ENCODE peak calls at places on chromosomes 5 and 9, in six cellular contexts. One of them, this sample, is unnamed.
A peak's percentile ranks its signal among the peaks of the same experiment; 100 is the strongest.

GRCh38 chr9:93037476-93037971 is 21.0 kb upstream of the SUSD3 start:
- DNase-seq in tibial nerve: no peak
- DNase-seq in GM23338: no peak
- DNase-seq in activated CD8-positive, alpha-beta memory T cell treated with anti-CD3 and anti-CD28 coated beads for 4 hours: no peak
- DNase-seq in heart right ventricle: no peak
- DNase-seq in spleen: peak; percentile 81
- DNase-seq in this sample: peak; percentile 76

GRCh38 chr5:80181618-80182211 is 74.1 kb downstream of the SERINC5 start:
- DNase-seq in tibial nerve: no peak
- DNase-seq in spleen: no peak
- DNase-seq in activated CD8-positive, alpha-beta memory T cell treated with anti-CD3 and anti-CD28 coated beads for 4 hours: no peak
- DNase-seq in GM23338: no peak
- DNase-seq in heart right ventricle: no peak
- DNase-seq in this sample: no peak

GRCh38 chr5:6328173-6328572 is 50.2 kb downstream of the MED10 start:
- DNase-seq in heart right ventricle: peak; percentile 16
- DNase-seq in GM23338: peak; percentile 91
- DNase-seq in spleen: no peak
- DNase-seq in tibial nerve: no peak
- DNase-seq in activated CD8-positive, alpha-beta memory T cell treated with anti-CD3 and anti-CD28 coated beads for 4 hours: no peak
- DNase-seq in this sample: peak; percentile 80

GRCh38 chr5:112958774-112959088 is 17.9 kb upstream of the DCP2 start:
- DNase-seq in GM23338: no peak
- DNase-seq in tibial nerve: no peak
- DNase-seq in heart right ventricle: no peak
- DNase-seq in spleen: no peak
- DNase-seq in activated CD8-positive, alpha-beta memory T cell treated with anti-CD3 and anti-CD28 coated beads for 4 hours: no peak
- DNase-seq in this sample: no peak

GRCh38 chr5:76542887-76543690 is 80.1 kb downstream of the F2RL2 start:
- DNase-seq in tibial nerve: no peak
- DNase-seq in activated CD8-positive, alpha-beta memory T cell treated with anti-CD3 and anti-CD28 coated beads for 4 hours: peak; percentile 38
- DNase-seq in heart right ventricle: no peak
- DNase-seq in spleen: peak; percentile 85
- DNase-seq in GM23338: peak; percentile 39
- DNase-seq in this sample: no peak

GRCh38 chr5:133952729-133953567 is 15.5 kb downstream of the C5orf15 start:
- DNase-seq in GM23338: no peak
- DNase-seq in tibial nerve: peak; percentile 41
- DNase-seq in heart right ventricle: no peak
- DNase-seq in spleen: no peak
- DNase-seq in activated CD8-positive, alpha-beta memory T cell treated with anti-CD3 and anti-CD28 coated beads for 4 hours: no peak
- DNase-seq in this sample: no peak

GRCh38 chr9:108859459-108860114 is 2.5 kb upstream of the ACTL7A start:
- DNase-seq in GM23338: no peak
- DNase-seq in heart right ventricle: no peak
- DNase-seq in tibial nerve: no peak
- DNase-seq in spleen: no peak
- DNase-seq in activated CD8-positive, alpha-beta memory T cell treated with anti-CD3 and anti-CD28 coated beads for 4 hours: no peak
- DNase-seq in this sample: no peak

GRCh38 chr9:138017200-138017599 is 139.6 kb downstream of the CACNA1B start:
- DNase-seq in activated CD8-positive, alpha-beta memory T cell treated with anti-CD3 and anti-CD28 coated beads for 4 hours: no peak
- DNase-seq in heart right ventricle: no peak
- DNase-seq in spleen: no peak
- DNase-seq in GM23338: no peak
- DNase-seq in tibial nerve: no peak
- DNase-seq in this sample: peak; percentile 11

GRCh38 chr5:76180817-76181805 is 97.9 kb downstream of the SV2C start:
- DNase-seq in activated CD8-positive, alpha-beta memory T cell treated with anti-CD3 and anti-CD28 coated beads for 4 hours: no peak
- DNase-seq in heart right ventricle: no peak
- DNase-seq in GM23338: no peak
- DNase-seq in spleen: no peak
- DNase-seq in tibial nerve: no peak
- DNase-seq in this sample: no peak

GRCh38 chr9:137241490-137242328 is 622 bp downstream of the TUBB4B start:
- DNase-seq in activated CD8-positive, alpha-beta memory T cell treated with anti-CD3 and anti-CD28 coated beads for 4 hours: peak; percentile 54
- DNase-seq in GM23338: no peak
- DNase-seq in spleen: peak; percentile 94
- DNase-seq in tibial nerve: peak; percentile 39
- DNase-seq in heart right ventricle: peak; percentile 71
- DNase-seq in this sample: peak; percentile 88

GRCh38 chr5:14580037-14581034 is 1.3 kb upstream of the OTULINL start:
- DNase-seq in GM23338: no peak
- DNase-seq in tibial nerve: no peak
- DNase-seq in spleen: no peak
- DNase-seq in activated CD8-positive, alpha-beta memory T cell treated with anti-CD3 and anti-CD28 coated beads for 4 hours: no peak
- DNase-seq in heart right ventricle: no peak
- DNase-seq in this sample: no peak

GRCh38 chr5:156675402-156675801 is 174.7 kb upstream of the PPP1R2B start:
- DNase-seq in tibial nerve: no peak
- DNase-seq in GM23338: no peak
- DNase-seq in activated CD8-positive, alpha-beta memory T cell treated with anti-CD3 and anti-CD28 coated beads for 4 hours: no peak
- DNase-seq in heart right ventricle: no peak
- DNase-seq in spleen: no peak
- DNase-seq in this sample: no peak

GRCh38 chr5:159166416-159166815 is 42.9 kb downstream of the RNF145 start:
- DNase-seq in heart right ventricle: no peak
- DNase-seq in activated CD8-positive, alpha-beta memory T cell treated with anti-CD3 and anti-CD28 coated beads for 4 hours: no peak
- DNase-seq in spleen: no peak
- DNase-seq in tibial nerve: no peak
- DNase-seq in GM23338: no peak
- DNase-seq in this sample: no peak

GRCh38 chr9:81636280-81636653 is 53.1 kb downstream of the TLE1 start:
- DNase-seq in GM23338: no peak
- DNase-seq in spleen: no peak
- DNase-seq in tibial nerve: no peak
- DNase-seq in heart right ventricle: no peak
- DNase-seq in activated CD8-positive, alpha-beta memory T cell treated with anti-CD3 and anti-CD28 coated beads for 4 hours: no peak
- DNase-seq in this sample: no peak

GRCh38 chr5:138545919-138546562 is 3.0 kb upstream of the ETF1 start:
- DNase-seq in tibial nerve: no peak
- DNase-seq in activated CD8-positive, alpha-beta memory T cell treated with anti-CD3 and anti-CD28 coated beads for 4 hours: no peak
- DNase-seq in GM23338: no peak
- DNase-seq in spleen: no peak
- DNase-seq in heart right ventricle: no peak
- DNase-seq in this sample: no peak

GRCh38 chr9:20559236-20559896 is 62.9 kb downstream of the MLLT3 start:
- DNase-seq in activated CD8-positive, alpha-beta memory T cell treated with anti-CD3 and anti-CD28 coated beads for 4 hours: no peak
- DNase-seq in GM23338: no peak
- DNase-seq in heart right ventricle: no peak
- DNase-seq in tibial nerve: no peak
- DNase-seq in spleen: no peak
- DNase-seq in this sample: no peak

GRCh38 chr5:172444110-172444510 is 10.2 kb downstream of the SH3PXD2B start:
- DNase-seq in tibial nerve: no peak
- DNase-seq in activated CD8-positive, alpha-beta memory T cell treated with anti-CD3 and anti-CD28 coated beads for 4 hours: no peak
- DNase-seq in spleen: peak; percentile 16
- DNase-seq in heart right ventricle: no peak
- DNase-seq in GM23338: no peak
- DNase-seq in this sample: no peak

GRCh38 chr5:54883374-54884194 is 101.8 kb downstream of the ESM1 start:
- DNase-seq in activated CD8-positive, alpha-beta memory T cell treated with anti-CD3 and anti-CD28 coated beads for 4 hours: no peak
- DNase-seq in tibial nerve: peak; percentile 26
- DNase-seq in heart right ventricle: peak; percentile 47
- DNase-seq in GM23338: peak; percentile 90
- DNase-seq in spleen: peak; percentile 78
- DNase-seq in this sample: peak; percentile 79

GRCh38 chr9:38527507-38527906 is 92.9 kb downstream of the ANKRD18A start:
- DNase-seq in activated CD8-positive, alpha-beta memory T cell treated with anti-CD3 and anti-CD28 coated beads for 4 hours: no peak
- DNase-seq in tibial nerve: no peak
- DNase-seq in heart right ventricle: no peak
- DNase-seq in GM23338: no peak
- DNase-seq in spleen: no peak
- DNase-seq in this sample: no peak

GRCh38 chr9:116499986-116500871 is 186.9 kb upstream of the TRIM32 start:
- DNase-seq in activated CD8-positive, alpha-beta memory T cell treated with anti-CD3 and anti-CD28 coated beads for 4 hours: no peak
- DNase-seq in heart right ventricle: no peak
- DNase-seq in GM23338: no peak
- DNase-seq in tibial nerve: no peak
- DNase-seq in spleen: no peak
- DNase-seq in this sample: no peak

GRCh38 chr9:128568470-128569083 is 16.2 kb downstream of the SPTAN1 start:
- DNase-seq in spleen: no peak
- DNase-seq in tibial nerve: no peak
- DNase-seq in activated CD8-positive, alpha-beta memory T cell treated with anti-CD3 and anti-CD28 coated beads for 4 hours: no peak
- DNase-seq in GM23338: no peak
- DNase-seq in heart right ventricle: no peak
- DNase-seq in this sample: no peak

GRCh38 chr5:97547414-97547813 is 364.4 kb upstream of the RIOK2 start:
- DNase-seq in tibial nerve: no peak
- DNase-seq in GM23338: no peak
- DNase-seq in activated CD8-positive, alpha-beta memory T cell treated with anti-CD3 and anti-CD28 coated beads for 4 hours: no peak
- DNase-seq in spleen: no peak
- DNase-seq in heart right ventricle: no peak
- DNase-seq in this sample: no peak

GRCh38 chr5:18314192-18314778 is 680.0 kb downstream of the TAF11L14 start:
- DNase-seq in activated CD8-positive, alpha-beta memory T cell treated with anti-CD3 and anti-CD28 coated beads for 4 hours: no peak
- DNase-seq in heart right ventricle: no peak
- DNase-seq in GM23338: peak; percentile 44
- DNase-seq in spleen: no peak
- DNase-seq in tibial nerve: no peak
- DNase-seq in this sample: no peak

GRCh38 chr5:1315709-1316587 is 21.1 kb upstream of the TERT start:
- DNase-seq in heart right ventricle: no peak
- DNase-seq in tibial nerve: no peak
- DNase-seq in spleen: peak; percentile 84
- DNase-seq in activated CD8-positive, alpha-beta memory T cell treated with anti-CD3 and anti-CD28 coated beads for 4 hours: peak; percentile 25
- DNase-seq in GM23338: peak; percentile 85
- DNase-seq in this sample: peak; percentile 87

This sample was measured in H7.